ENCODE peak calls at places on chromosomes 7 and 10, in seven cellular contexts. K, G, P, I, H, V and C are unnamed samples.
A peak's percentile ranks its signal among the peaks of the same experiment; 100 is the strongest.

GRCh38 chr7:113677811-113678210 is 241.0 kb downstream of the PPP1R3A start:
- DNase-seq in I (no peak), G (no peak), K (no peak), P (no peak), H (no peak), V (no peak), C (no peak)

GRCh38 chr10:89363766-89364407 is 14.0 kb upstream of the IFIT1B start:
- DNase-seq in P (no peak), H (no peak), V (no peak), G (no peak), K (no peak), I (no peak), C (no peak)

GRCh38 chr7:76220185-76221057 is 18.7 kb downstream of the SRRM3 start:
- DNase-seq in G (no peak), H (peak; percentile 58), V (no peak), I (no peak), P (peak; percentile 88), K (no peak), C (no peak)

GRCh38 chr7:113292105-113292504 is 173.8 kb upstream of the SMIM30 start:
- DNase-seq in P (no peak), K (no peak), I (no peak), G (no peak), V (no peak), H (no peak), C (no peak)

GRCh38 chr10:22017283-22018020 is 13.9 kb upstream of the DNAJC1 start:
- DNase-seq in I (no peak), K (no peak), V (no peak), H (no peak), G (no peak), P (peak; percentile 83), C (no peak)

GRCh38 chr7:28135296-28135695 is 45.3 kb downstream of the JAZF1 start:
- DNase-seq in K (no peak), H (no peak), I (no peak), G (peak; percentile 24), V (no peak), P (no peak), C (no peak)

GRCh38 chr10:119522747-119523426 is 19.6 kb downstream of the RGS10 start:
- DNase-seq in G (no peak), I (peak; percentile 99), K (no peak), P (peak; percentile 87), H (no peak), V (no peak), C (no peak)

GRCh38 chr7:129896568-129897382 is 56.0 kb downstream of the UBE2H start:
- DNase-seq in I (no peak), V (no peak), G (no peak), P (no peak), K (no peak), H (no peak), C (no peak)

GRCh38 chr10:60522617-60523016 is 132.9 kb upstream of the ANK3 start:
- DNase-seq in V (no peak), P (no peak), I (no peak), H (no peak), G (no peak), K (no peak), C (no peak)

GRCh38 chr10:103695584-103696005 is 159.8 kb downstream of the SH3PXD2A start:
- DNase-seq in G (no peak), K (no peak), P (peak; percentile 11), I (no peak), V (no peak), H (no peak), C (no peak)

GRCh38 chr10:104317195-104318095 is 20.8 kb downstream of the ITPRIP start:
- DNase-seq in I (no peak), G (peak; percentile 55), H (no peak), P (peak; percentile 90), V (no peak), K (no peak), C (no peak)

GRCh38 chr7:14954035-14954434 is 51.5 kb upstream of the DGKB start:
- DNase-seq in K (no peak), P (peak; percentile 64), H (no peak), V (no peak), I (no peak), G (no peak), C (no peak)

GRCh38 chr7:108875139-108875538 is 305.5 kb downstream of the DNAJB9 start:
- DNase-seq in K (peak; percentile 7), I (peak; percentile 15), H (no peak), V (peak; percentile 53), P (peak; percentile 47), G (no peak), C (no peak)

GRCh38 chr7:92751902-92752901 is 84.2 kb downstream of the CDK6 start:
- DNase-seq in H (no peak), K (no peak), V (no peak), G (no peak), P (peak; percentile 14), I (peak; percentile 77), C (no peak)